ENCODE peak calls at places on chromosomes 5 and 9, in nine cellular contexts. One of them, this sample, is unnamed. For H3K9me3, the result is how much of the 10 kb centered on the place peaks cover.

GRCh38 chr9:134695144-134695543 is 53.5 kb downstream of the COL5A1 start:
- DNase-seq in CD8-positive, alpha-beta T cell: no peak
- DNase-seq in SK-N-SH: no peak
- DNase-seq in IMR-90: no peak
- DNase-seq in suprapubic skin: no peak
- DNase-seq in ovary: peak
- DNase-seq in DND-41: no peak
- DNase-seq in aorta: peak
- DNase-seq in heart left ventricle: peak
- DNase-seq in this sample: no peak

GRCh38 chr9:95341262-95342011 is 23.9 kb upstream of the FANCC start:
- DNase-seq in CD8-positive, alpha-beta T cell: no peak
- DNase-seq in SK-N-SH: no peak
- DNase-seq in IMR-90: peak
- DNase-seq in suprapubic skin: no peak
- DNase-seq in ovary: no peak
- DNase-seq in DND-41: no peak
- DNase-seq in aorta: no peak
- DNase-seq in heart left ventricle: no peak
- DNase-seq in this sample: no peak

GRCh38 chr5:1542011-1542410 is 18.3 kb upstream of the LPCAT1 start:
- DNase-seq in CD8-positive, alpha-beta T cell: no peak
- DNase-seq in SK-N-SH: no peak
- DNase-seq in IMR-90: no peak
- DNase-seq in suprapubic skin: no peak
- DNase-seq in ovary: no peak
- DNase-seq in DND-41: no peak
- DNase-seq in aorta: peak
- DNase-seq in heart left ventricle: no peak
- DNase-seq in this sample: peak

GRCh38 chr5:55393501-55394175 is 85.8 kb downstream of the MTREX start:
- DNase-seq in CD8-positive, alpha-beta T cell: no peak
- DNase-seq in SK-N-SH: no peak
- DNase-seq in IMR-90: no peak
- DNase-seq in suprapubic skin: no peak
- DNase-seq in ovary: no peak
- DNase-seq in DND-41: no peak
- DNase-seq in aorta: no peak
- DNase-seq in heart left ventricle: no peak
- DNase-seq in this sample: no peak

GRCh38 chr9:89811896-89812450 is 207.2 kb downstream of the GADD45G start:
- DNase-seq in CD8-positive, alpha-beta T cell: no peak
- DNase-seq in SK-N-SH: no peak
- DNase-seq in IMR-90: no peak
- DNase-seq in suprapubic skin: no peak
- DNase-seq in ovary: no peak
- DNase-seq in DND-41: peak
- DNase-seq in aorta: no peak
- DNase-seq in heart left ventricle: no peak
- DNase-seq in this sample: no peak

GRCh38 chr9:90299963-90300362 is 342.7 kb downstream of the DIRAS2 start:
- DNase-seq in CD8-positive, alpha-beta T cell: no peak
- DNase-seq in SK-N-SH: no peak
- DNase-seq in IMR-90: no peak
- DNase-seq in suprapubic skin: no peak
- DNase-seq in ovary: no peak
- DNase-seq in DND-41: no peak
- DNase-seq in aorta: no peak
- DNase-seq in heart left ventricle: no peak
- DNase-seq in this sample: no peak

GRCh38 chr5:10649518-10650410 is 85.9 kb downstream of the ANKRD33B start:
- DNase-seq in CD8-positive, alpha-beta T cell: no peak
- DNase-seq in SK-N-SH: peak
- DNase-seq in IMR-90: no peak
- DNase-seq in suprapubic skin: no peak
- DNase-seq in ovary: no peak
- DNase-seq in DND-41: no peak
- DNase-seq in aorta: no peak
- DNase-seq in heart left ventricle: no peak
- DNase-seq in this sample: peak

GRCh38 chr5:78547171-78547570 is 101.4 kb downstream of the LHFPL2 start:
- DNase-seq in CD8-positive, alpha-beta T cell: no peak
- DNase-seq in SK-N-SH: no peak
- DNase-seq in IMR-90: peak
- DNase-seq in suprapubic skin: no peak
- DNase-seq in ovary: no peak
- DNase-seq in DND-41: no peak
- DNase-seq in aorta: no peak
- DNase-seq in heart left ventricle: no peak
- DNase-seq in this sample: peak

GRCh38 chr5:59069438-59070079 is 486.7 kb downstream of the RAB3C start:
- DNase-seq in CD8-positive, alpha-beta T cell: no peak
- DNase-seq in SK-N-SH: no peak
- DNase-seq in IMR-90: peak
- DNase-seq in suprapubic skin: no peak
- DNase-seq in ovary: no peak
- DNase-seq in DND-41: no peak
- DNase-seq in aorta: no peak
- DNase-seq in heart left ventricle: peak
- DNase-seq in this sample: peak

GRCh38 chr5:14453486-14453885 is 128.1 kb upstream of the OTULINL start:
- DNase-seq in CD8-positive, alpha-beta T cell: no peak
- DNase-seq in SK-N-SH: no peak
- DNase-seq in IMR-90: no peak
- DNase-seq in suprapubic skin: no peak
- DNase-seq in ovary: no peak
- DNase-seq in DND-41: no peak
- DNase-seq in aorta: no peak
- DNase-seq in heart left ventricle: no peak
- DNase-seq in this sample: no peak

GRCh38 chr9:68654075-68654474 is 51.0 kb upstream of the PIP5K1B start:
- DNase-seq in CD8-positive, alpha-beta T cell: no peak
- DNase-seq in SK-N-SH: no peak
- DNase-seq in IMR-90: no peak
- DNase-seq in suprapubic skin: no peak
- DNase-seq in ovary: no peak
- DNase-seq in DND-41: no peak
- DNase-seq in aorta: no peak
- DNase-seq in heart left ventricle: no peak
- DNase-seq in this sample: no peak

GRCh38 chr5:133827830-133828229 is 140.6 kb downstream of the C5orf15 start:
- DNase-seq in CD8-positive, alpha-beta T cell: no peak
- DNase-seq in SK-N-SH: no peak
- DNase-seq in IMR-90: no peak
- DNase-seq in suprapubic skin: peak
- DNase-seq in ovary: no peak
- DNase-seq in DND-41: no peak
- DNase-seq in aorta: peak
- DNase-seq in heart left ventricle: no peak
- DNase-seq in this sample: no peak

GRCh38 chr9:37034320-37034937 is 361 bp upstream of the PAX5 start:
- DNase-seq in CD8-positive, alpha-beta T cell: no peak
- DNase-seq in SK-N-SH: peak
- DNase-seq in IMR-90: no peak
- DNase-seq in suprapubic skin: no peak
- DNase-seq in ovary: no peak
- DNase-seq in DND-41: no peak
- DNase-seq in aorta: peak
- DNase-seq in heart left ventricle: no peak
- DNase-seq in this sample: no peak

GRCh38 chr9:82790868-82791267 is 272.1 kb downstream of the RASEF start:
- DNase-seq in CD8-positive, alpha-beta T cell: no peak
- DNase-seq in SK-N-SH: no peak
- DNase-seq in IMR-90: no peak
- DNase-seq in suprapubic skin: no peak
- DNase-seq in ovary: no peak
- DNase-seq in DND-41: peak
- DNase-seq in aorta: no peak
- DNase-seq in heart left ventricle: no peak
- DNase-seq in this sample: no peak

GRCh38 chr5:169272731-169273401 is 28.1 kb downstream of the SLIT3 start:
- DNase-seq in CD8-positive, alpha-beta T cell: no peak
- DNase-seq in SK-N-SH: no peak
- DNase-seq in IMR-90: no peak
- DNase-seq in suprapubic skin: no peak
- DNase-seq in ovary: no peak
- DNase-seq in DND-41: no peak
- DNase-seq in aorta: no peak
- DNase-seq in heart left ventricle: no peak
- DNase-seq in this sample: no peak

GRCh38 chr5:124231240-124231639 is 515.2 kb downstream of the ZNF608 start:
- DNase-seq in CD8-positive, alpha-beta T cell: no peak
- DNase-seq in SK-N-SH: no peak
- DNase-seq in IMR-90: no peak
- DNase-seq in suprapubic skin: no peak
- DNase-seq in ovary: no peak
- DNase-seq in DND-41: no peak
- DNase-seq in aorta: no peak
- DNase-seq in heart left ventricle: no peak
- DNase-seq in this sample: no peak

GRCh38 chr5:146043722-146044121 is 61.7 kb downstream of the PLAC8L1 start:
- DNase-seq in CD8-positive, alpha-beta T cell: no peak
- DNase-seq in SK-N-SH: no peak
- DNase-seq in IMR-90: no peak
- DNase-seq in suprapubic skin: no peak
- DNase-seq in ovary: no peak
- DNase-seq in DND-41: no peak
- DNase-seq in aorta: no peak
- DNase-seq in heart left ventricle: no peak
- DNase-seq in this sample: no peak

GRCh38 chr5:127428748-127429147 is 88.7 kb upstream of the PRRC1 start:
- DNase-seq in CD8-positive, alpha-beta T cell: no peak
- DNase-seq in SK-N-SH: no peak
- DNase-seq in IMR-90: no peak
- DNase-seq in suprapubic skin: no peak
- DNase-seq in ovary: no peak
- DNase-seq in DND-41: no peak
- DNase-seq in aorta: no peak
- DNase-seq in heart left ventricle: no peak
- DNase-seq in this sample: no peak

GRCh38 chr9:135990468-135991429 is 29.6 kb upstream of the UBAC1 start:
- DNase-seq in CD8-positive, alpha-beta T cell: peak
- DNase-seq in SK-N-SH: peak
- DNase-seq in IMR-90: peak
- DNase-seq in suprapubic skin: no peak
- DNase-seq in ovary: peak
- DNase-seq in DND-41: peak
- DNase-seq in aorta: peak
- DNase-seq in heart left ventricle: no peak
- DNase-seq in this sample: no peak

GRCh38 chr5:39794511-39794910 is 369.7 kb upstream of the DAB2 start:
- DNase-seq in CD8-positive, alpha-beta T cell: no peak
- DNase-seq in SK-N-SH: no peak
- DNase-seq in IMR-90: peak
- DNase-seq in suprapubic skin: no peak
- DNase-seq in ovary: no peak
- DNase-seq in DND-41: no peak
- DNase-seq in aorta: no peak
- DNase-seq in heart left ventricle: peak
- DNase-seq in this sample: no peak

GRCh38 chr9:74644015-74644414 is 146.9 kb downstream of the RORB start:
- DNase-seq in CD8-positive, alpha-beta T cell: no peak
- DNase-seq in SK-N-SH: no peak
- DNase-seq in IMR-90: no peak
- DNase-seq in suprapubic skin: no peak
- DNase-seq in ovary: no peak
- DNase-seq in DND-41: no peak
- DNase-seq in aorta: no peak
- DNase-seq in heart left ventricle: no peak
- DNase-seq in this sample: no peak
- H3K27ac ChIP-seq in CD8-positive, alpha-beta T cell: no peak
- H3K27ac ChIP-seq in SK-N-SH: no peak
- H3K27ac ChIP-seq in IMR-90: no peak
- H3K27ac ChIP-seq in suprapubic skin: no peak
- H3K27ac ChIP-seq in ovary: no peak
- H3K27ac ChIP-seq in DND-41: peak
- H3K27ac ChIP-seq in aorta: no peak
- H3K27ac ChIP-seq in heart left ventricle: no peak
- H3K27ac ChIP-seq in this sample: no peak

GRCh38 chr9:108882052-108882888 is 20.2 kb downstream of the ACTL7A start:
- DNase-seq in CD8-positive, alpha-beta T cell: no peak
- DNase-seq in SK-N-SH: no peak
- DNase-seq in IMR-90: no peak
- DNase-seq in suprapubic skin: no peak
- DNase-seq in ovary: no peak
- DNase-seq in DND-41: no peak
- DNase-seq in aorta: no peak
- DNase-seq in heart left ventricle: no peak
- DNase-seq in this sample: no peak
- H3K9me3 ChIP-seq in CD8-positive, alpha-beta T cell: under half
- H3K9me3 ChIP-seq in SK-N-SH: under half
- H3K9me3 ChIP-seq in IMR-90: under half
- H3K9me3 ChIP-seq in suprapubic skin: under half
- H3K9me3 ChIP-seq in ovary: under half
- H3K9me3 ChIP-seq in DND-41: under half
- H3K9me3 ChIP-seq in aorta: under half
- H3K9me3 ChIP-seq in heart left ventricle: under half
- H3K9me3 ChIP-seq in this sample: under half

DNA sequence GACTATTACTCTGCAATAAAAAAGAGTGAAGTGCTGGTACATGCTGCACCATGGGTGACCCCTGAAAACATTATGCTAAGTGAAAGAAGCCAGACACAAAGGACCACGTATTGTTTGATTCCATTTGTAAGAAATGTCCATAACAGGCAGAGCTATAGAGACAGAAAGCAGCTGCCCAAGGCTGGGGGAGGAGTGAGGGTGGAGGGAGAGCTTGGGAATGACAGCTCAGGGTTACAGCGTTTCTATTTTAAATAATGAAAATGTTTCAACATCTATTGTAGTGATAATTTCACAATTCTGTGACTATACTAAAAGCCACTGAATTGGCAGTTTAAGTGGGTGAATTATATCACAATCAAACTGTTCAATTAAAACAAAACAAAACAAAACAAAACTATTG is 81.7 kb downstream of the MYO10 start:
- DNase-seq in CD8-positive, alpha-beta T cell: no peak
- DNase-seq in SK-N-SH: no peak
- DNase-seq in IMR-90: no peak
- DNase-seq in suprapubic skin: no peak
- DNase-seq in ovary: no peak
- DNase-seq in DND-41: no peak
- DNase-seq in aorta: no peak
- DNase-seq in heart left ventricle: no peak
- DNase-seq in this sample: no peak
- H3K27ac ChIP-seq in CD8-positive, alpha-beta T cell: no peak
- H3K27ac ChIP-seq in SK-N-SH: peak
- H3K27ac ChIP-seq in IMR-90: no peak
- H3K27ac ChIP-seq in suprapubic skin: no peak
- H3K27ac ChIP-seq in ovary: no peak
- H3K27ac ChIP-seq in DND-41: no peak
- H3K27ac ChIP-seq in aorta: no peak
- H3K27ac ChIP-seq in heart left ventricle: no peak
- H3K27ac ChIP-seq in this sample: no peak

DNA sequence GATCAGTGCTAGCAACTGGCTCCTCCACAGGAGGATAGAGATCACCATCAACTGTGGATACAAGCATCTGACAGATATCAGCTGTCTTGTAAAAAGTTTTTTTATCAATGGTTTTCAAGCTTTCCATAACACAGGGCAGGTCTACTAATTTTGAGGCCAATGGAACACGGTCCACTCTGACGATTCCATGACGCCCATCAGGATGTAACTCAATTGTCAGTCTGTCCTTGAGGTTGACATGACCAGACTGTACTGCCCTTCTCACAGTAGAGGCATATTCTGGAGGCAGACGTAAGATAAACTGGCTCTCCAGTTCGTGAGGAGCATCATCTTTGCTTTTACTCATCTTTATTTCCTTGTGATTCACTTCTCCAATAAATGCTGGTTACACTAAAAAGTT is 885 bp downstream of the TAF7 start:
- DNase-seq in CD8-positive, alpha-beta T cell: no peak
- DNase-seq in SK-N-SH: no peak
- DNase-seq in IMR-90: no peak
- DNase-seq in suprapubic skin: no peak
- DNase-seq in ovary: no peak
- DNase-seq in DND-41: no peak
- DNase-seq in aorta: no peak
- DNase-seq in heart left ventricle: no peak
- DNase-seq in this sample: no peak
- H3K9me3 ChIP-seq in CD8-positive, alpha-beta T cell: under half
- H3K9me3 ChIP-seq in SK-N-SH: under half
- H3K9me3 ChIP-seq in IMR-90: under half
- H3K9me3 ChIP-seq in suprapubic skin: under half
- H3K9me3 ChIP-seq in ovary: under half
- H3K9me3 ChIP-seq in DND-41: under half
- H3K9me3 ChIP-seq in aorta: under half
- H3K9me3 ChIP-seq in heart left ventricle: half or more
- H3K9me3 ChIP-seq in this sample: under half